ENCODE peak calls at places on chromosomes 11 and 22, in ten cellular contexts. Z, I, N, Y, U, R, V, L, C and W are unnamed samples.

GRCh38 chr22:25016311-25016710 is 63.8 kb downstream of the KIAA1671 start:
- DNase-seq in Z (no peak), I (no peak), N (no peak), Y (no peak), U (no peak), R (no peak), V (no peak), L (no peak), C (no peak), W (no peak)

GRCh38 chr11:125138966-125139365 is 25.6 kb upstream of the PKNOX2 start:
- DNase-seq in Z (no peak), I (no peak), N (no peak), Y (no peak), U (no peak), R (no peak), V (no peak), L (no peak), C (no peak), W (no peak)

GRCh38 chr11:25602149-25602548 is 729.8 kb upstream of the ANO3 start:
- DNase-seq in Z (no peak), I (no peak), N (no peak), Y (no peak), U (no peak), R (no peak), V (no peak), L (peak; percentile 9), C (no peak), W (no peak)

GRCh38 chr11:61298663-61299244 is 3.6 kb upstream of the VWCE start:
- DNase-seq in Z (no peak), I (no peak), N (peak; percentile 36), Y (no peak), U (no peak), R (peak; percentile 96), V (no peak), L (no peak), C (peak; percentile 19), W (peak; percentile 62)

GRCh38 chr11:110253525-110253924 is 42.9 kb downstream of the RDX start:
- DNase-seq in Z (no peak), I (no peak), N (no peak), Y (no peak), U (no peak), R (no peak), V (no peak), L (no peak), C (no peak), W (no peak)

GRCh38 chr22:39179401-39179827 is 26.9 kb upstream of the CBX7 start:
- DNase-seq in Z (no peak), I (no peak), N (no peak), Y (no peak), U (no peak), R (no peak), V (no peak), L (peak; percentile 63), C (no peak), W (no peak)

GRCh38 chr11:129846508-129847335 is 31.1 kb downstream of the TMEM45B start:
- DNase-seq in Z (peak; percentile 92), I (peak; percentile 89), N (peak; percentile 99), Y (no peak), U (peak; percentile 95), R (peak; percentile 83), V (peak; percentile 95), L (no peak), C (peak; percentile 95), W (peak; percentile 63)

GRCh38 chr11:115279831-115280761 is 224.1 kb downstream of the CADM1 start:
- DNase-seq in Z (peak; percentile 91), I (no peak), N (peak; percentile 89), Y (no peak), U (no peak), R (peak; percentile 87), V (peak; percentile 61), L (no peak), C (no peak), W (peak; percentile 28)

GRCh38 chr11:68146704-68147474 is 25.7 kb upstream of the CHKA start:
- DNase-seq in Z (peak; percentile 50), I (no peak), N (peak; percentile 39), Y (no peak), U (no peak), R (peak; percentile 97), V (peak; percentile 18), L (no peak), C (peak; percentile 38), W (peak; percentile 85)

GRCh38 chr22:22848364-22848866 is 39.2 kb upstream of the IGLL5 start:
- DNase-seq in Z (peak; percentile 31), I (peak; percentile 65), N (peak; percentile 27), Y (peak; percentile 93), U (peak; percentile 28), R (peak; percentile 50), V (peak; percentile 1), L (peak; percentile 91), C (peak; percentile 50), W (peak; percentile 87)

GRCh38 chr11:65479184-65480145 is 19.4 kb upstream of the MALAT1 start:
- DNase-seq in Z (peak; percentile 95), I (no peak), N (peak; percentile 89), Y (no peak), U (peak; percentile 72), R (no peak), V (peak; percentile 97), L (peak; percentile 83), C (peak; percentile 98), W (peak; percentile 71)

GRCh38 chr11:69166186-69167115 is 10.7 kb downstream of the SMIM38 start:
- DNase-seq in Z (peak; percentile 93), I (peak; percentile 91), N (peak; percentile 89), Y (peak; percentile 64), U (peak; percentile 83), R (peak; percentile 50), V (peak; percentile 94), L (peak; percentile 54), C (peak; percentile 90), W (peak; percentile 73)

GRCh38 chr11:28690746-28691145 is 582.6 kb downstream of the METTL15 start:
- DNase-seq in Z (peak; percentile 75), I (no peak), N (peak; percentile 46), Y (no peak), U (no peak), R (no peak), V (peak; percentile 81), L (no peak), C (peak; percentile 35), W (peak; percentile 13)

GRCh38 chr11:65551572-65552398 is 6.4 kb downstream of the LTBP3 start:
- DNase-seq in Z (peak; percentile 22), I (peak; percentile 91), N (no peak), Y (peak; percentile 81), U (peak; percentile 35), R (peak; percentile 70), V (no peak), L (peak; percentile 83), C (peak; percentile 41), W (peak; percentile 78)

DNA sequence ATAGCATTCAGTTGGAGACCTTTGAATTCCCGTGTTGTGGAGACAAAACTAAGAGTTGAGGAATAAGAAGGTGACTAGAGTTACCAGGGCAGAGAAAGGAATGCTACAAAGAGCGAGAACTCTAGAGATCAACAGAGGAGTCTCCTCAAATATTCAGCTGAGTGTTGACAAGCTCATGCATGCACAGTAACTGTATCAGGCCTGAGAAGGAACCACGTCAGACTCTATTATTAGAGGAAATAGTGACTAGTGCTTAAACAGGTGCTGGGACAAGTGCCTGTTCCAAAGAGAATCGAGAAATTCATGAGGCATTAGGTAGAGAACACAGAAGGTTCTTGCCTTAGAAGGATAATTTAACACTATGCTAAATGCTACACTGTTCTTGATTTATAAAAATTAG is 333.8 kb upstream of the CHORDC1 start:
- DNase-seq in Z (no peak), I (peak; percentile 47), N (no peak), Y (no peak), U (peak; percentile 38), R (no peak), V (no peak), L (no peak), C (no peak), W (no peak)
- H2AFZ ChIP-seq in Z (no peak overlapping the region), I (no peak overlapping the region), N (no peak overlapping the region), Y (no peak overlapping the region), U (no peak overlapping the region), R (no peak overlapping the region), V (no peak overlapping the region), L (no peak overlapping the region), C (no peak overlapping the region), W (no peak overlapping the region)

GRCh38 chr22:37544955-37545702 is 15.2 kb upstream of the CDC42EP1 start:
- DNase-seq in Z (peak; percentile 58), I (peak; percentile 48), N (peak; percentile 44), Y (peak; percentile 78), U (peak; percentile 80), R (peak; percentile 81), V (peak; percentile 84), L (peak; percentile 94), C (peak; percentile 80), W (peak; percentile 86)
- H2AFZ ChIP-seq in Z (peak overlapping the region; percentile 97), I (peak overlapping the region; percentile 67), N (no peak overlapping the region), Y (no peak overlapping the region), U (peak overlapping the region; percentile 80), R (no peak overlapping the region), V (no peak overlapping the region), L (peak overlapping the region; percentile 72), C (peak overlapping the region; percentile 76), W (no peak overlapping the region)

GRCh38 chr11:11584937-11585336 is 36.9 kb downstream of the GALNT18 start:
- DNase-seq in Z (peak; percentile 60), I (no peak), N (peak; percentile 23), Y (no peak), U (no peak), R (no peak), V (no peak), L (no peak), C (peak; percentile 58), W (no peak)

GRCh38 chr11:11582261-11582701 is 39.5 kb downstream of the GALNT18 start:
- DNase-seq in Z (no peak), I (no peak), N (no peak), Y (no peak), U (no peak), R (no peak), V (no peak), L (no peak), C (no peak), W (no peak)

GRCh38 chr11:11586465-11586864 is 35.3 kb downstream of the GALNT18 start:
- DNase-seq in Z (no peak), I (no peak), N (no peak), Y (no peak), U (no peak), R (no peak), V (no peak), L (no peak), C (no peak), W (no peak)

GRCh38 chr11:11583801-11584445 is 37.9 kb downstream of the GALNT18 start:
- DNase-seq in Z (peak; percentile 9), I (no peak), N (peak; percentile 53), Y (no peak), U (no peak), R (no peak), V (no peak), L (no peak), C (no peak), W (no peak)

GRCh38 chr11:11584446-11584810 is 37.4 kb downstream of the GALNT18 start:
- DNase-seq in Z (peak; percentile 97), I (no peak), N (peak; percentile 95), Y (no peak), U (peak; percentile 97), R (no peak), V (peak; percentile 89), L (no peak), C (peak; percentile 92), W (peak; percentile 72)
- H2AFZ ChIP-seq in Z (no peak overlapping the region), I (no peak overlapping the region), N (no peak overlapping the region), Y (no peak overlapping the region), U (peak overlapping the region; percentile 18), R (no peak overlapping the region), V (no peak overlapping the region), L (no peak overlapping the region), C (peak overlapping the region; percentile 17), W (no peak overlapping the region)

DNA sequence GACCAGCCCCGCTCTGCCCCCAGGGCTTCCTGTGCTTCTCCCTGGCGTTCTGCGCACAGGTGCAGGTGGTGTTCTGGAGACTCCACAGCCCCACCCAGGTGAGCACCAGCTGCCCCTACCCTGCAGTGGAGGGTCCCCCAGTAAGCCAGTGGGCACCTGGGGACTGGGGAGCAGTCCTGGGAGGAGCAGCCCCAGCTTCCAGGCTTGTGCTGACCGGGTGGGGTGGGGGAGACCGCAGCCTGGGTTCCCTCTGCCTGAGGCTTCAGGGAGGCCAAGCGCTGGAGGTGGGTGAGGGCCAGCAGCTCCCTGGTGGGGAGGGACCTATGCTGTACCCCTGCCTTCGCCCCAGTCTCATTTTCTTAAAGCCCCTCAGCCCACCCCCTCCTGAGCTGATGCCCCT is 6.9 kb downstream of the TSPAN32 start:
- DNase-seq in Z (no peak), I (no peak), N (no peak), Y (no peak), U (no peak), R (no peak), V (no peak), L (no peak), C (no peak), W (no peak)
- H2AFZ ChIP-seq in Z (no peak overlapping the region), I (no peak overlapping the region), N (no peak overlapping the region), Y (no peak overlapping the region), U (no peak overlapping the region), R (no peak overlapping the region), V (no peak overlapping the region), L (no peak overlapping the region), C (no peak overlapping the region), W (no peak overlapping the region)